ENCODE peak calls at places on chromosomes 7 and 10, in seven cellular contexts. One of them, this sample, is unnamed.

GRCh38 chr7:27115161-27116018 is 12.9 kb upstream of the HOXA2 start:
- DNase-seq in KBM-7: no peak
- DNase-seq in AG04450: peak
- DNase-seq in tibial artery: no peak
- DNase-seq in MV-4-11: no peak
- DNase-seq in T-helper 2 cell: no peak
- DNase-seq in kidney: peak
- DNase-seq in this sample: no peak

GRCh38 chr7:133230591-133231194 is 22.2 kb upstream of the EXOC4 start:
- DNase-seq in KBM-7: peak
- DNase-seq in tibial artery: no peak
- DNase-seq in kidney: no peak
- DNase-seq in T-helper 2 cell: peak
- DNase-seq in AG04450: peak
- DNase-seq in MV-4-11: peak
- DNase-seq in this sample: peak

GRCh38 chr10:8036521-8037198 is 17.8 kb upstream of the GATA3 start:
- DNase-seq in kidney: no peak
- DNase-seq in AG04450: no peak
- DNase-seq in MV-4-11: no peak
- DNase-seq in T-helper 2 cell: no peak
- DNase-seq in tibial artery: no peak
- DNase-seq in KBM-7: no peak
- DNase-seq in this sample: no peak

GRCh38 chr7:48298779-48299178 is 127.5 kb downstream of the ABCA13 start:
- DNase-seq in tibial artery: no peak
- DNase-seq in kidney: no peak
- DNase-seq in T-helper 2 cell: no peak
- DNase-seq in MV-4-11: peak
- DNase-seq in KBM-7: no peak
- DNase-seq in AG04450: no peak
- DNase-seq in this sample: no peak

GRCh38 chr10:22226599-22226998 is 8.8 kb upstream of the EBLN1 start:
- DNase-seq in kidney: no peak
- DNase-seq in KBM-7: no peak
- DNase-seq in AG04450: no peak
- DNase-seq in MV-4-11: no peak
- DNase-seq in tibial artery: no peak
- DNase-seq in T-helper 2 cell: no peak
- DNase-seq in this sample: no peak

GRCh38 chr7:35468606-35469005 is 214.7 kb upstream of the TBX20 start:
- DNase-seq in AG04450: no peak
- DNase-seq in T-helper 2 cell: no peak
- DNase-seq in kidney: no peak
- DNase-seq in MV-4-11: no peak
- DNase-seq in tibial artery: no peak
- DNase-seq in KBM-7: no peak
- DNase-seq in this sample: no peak

GRCh38 chr7:18287482-18287881 is 208.1 kb upstream of the HDAC9 start:
- DNase-seq in tibial artery: no peak
- DNase-seq in KBM-7: no peak
- DNase-seq in MV-4-11: no peak
- DNase-seq in kidney: no peak
- DNase-seq in T-helper 2 cell: no peak
- DNase-seq in AG04450: no peak
- DNase-seq in this sample: no peak

GRCh38 chr10:71486465-71487114 is 89.9 kb downstream of the CDH23 start:
- DNase-seq in kidney: no peak
- DNase-seq in KBM-7: peak
- DNase-seq in MV-4-11: peak
- DNase-seq in tibial artery: no peak
- DNase-seq in T-helper 2 cell: no peak
- DNase-seq in AG04450: no peak
- DNase-seq in this sample: peak

GRCh38 chr10:3755440-3756359 is 29.3 kb downstream of the KLF6 start:
- DNase-seq in tibial artery: no peak
- DNase-seq in T-helper 2 cell: no peak
- DNase-seq in AG04450: no peak
- DNase-seq in MV-4-11: no peak
- DNase-seq in kidney: no peak
- DNase-seq in KBM-7: no peak
- DNase-seq in this sample: no peak

GRCh38 chr10:86285136-86285790 is 81.3 kb downstream of the GRID1 start:
- DNase-seq in T-helper 2 cell: no peak
- DNase-seq in kidney: no peak
- DNase-seq in MV-4-11: no peak
- DNase-seq in tibial artery: peak
- DNase-seq in KBM-7: no peak
- DNase-seq in AG04450: no peak
- DNase-seq in this sample: no peak

GRCh38 chr10:60978287-60979115 is 34.5 kb upstream of the RHOBTB1 start:
- DNase-seq in kidney: no peak
- DNase-seq in MV-4-11: no peak
- DNase-seq in tibial artery: no peak
- DNase-seq in T-helper 2 cell: no peak
- DNase-seq in KBM-7: peak
- DNase-seq in AG04450: no peak
- DNase-seq in this sample: no peak

GRCh38 chr7:17374654-17375053 is 76.2 kb downstream of the AHR start:
- DNase-seq in kidney: no peak
- DNase-seq in T-helper 2 cell: no peak
- DNase-seq in KBM-7: no peak
- DNase-seq in AG04450: no peak
- DNase-seq in MV-4-11: no peak
- DNase-seq in tibial artery: no peak
- DNase-seq in this sample: no peak

GRCh38 chr10:101940916-101941315 is 97.3 kb upstream of the KCNIP2 start:
- DNase-seq in kidney: no peak
- DNase-seq in T-helper 2 cell: no peak
- DNase-seq in AG04450: no peak
- DNase-seq in MV-4-11: no peak
- DNase-seq in KBM-7: no peak
- DNase-seq in tibial artery: no peak
- DNase-seq in this sample: no peak

GRCh38 chr7:130486963-130487324 is 4.9 kb upstream of the MEST start:
- DNase-seq in MV-4-11: no peak
- DNase-seq in T-helper 2 cell: no peak
- DNase-seq in KBM-7: no peak
- DNase-seq in tibial artery: no peak
- DNase-seq in kidney: no peak
- DNase-seq in AG04450: no peak
- DNase-seq in this sample: no peak

GRCh38 chr10:11678074-11678793 is 63.9 kb upstream of the ECHDC3 start:
- DNase-seq in tibial artery: no peak
- DNase-seq in AG04450: no peak
- DNase-seq in KBM-7: no peak
- DNase-seq in MV-4-11: peak
- DNase-seq in kidney: peak
- DNase-seq in T-helper 2 cell: no peak
- DNase-seq in this sample: no peak

GRCh38 chr10:129417882-129418281 is 49.2 kb upstream of the MGMT start:
- DNase-seq in AG04450: no peak
- DNase-seq in T-helper 2 cell: no peak
- DNase-seq in KBM-7: no peak
- DNase-seq in MV-4-11: no peak
- DNase-seq in tibial artery: no peak
- DNase-seq in kidney: no peak
- DNase-seq in this sample: no peak

GRCh38 chr7:2117681-2118045 is 115.1 kb downstream of the MAD1L1 start:
- DNase-seq in tibial artery: no peak
- DNase-seq in kidney: no peak
- DNase-seq in KBM-7: no peak
- DNase-seq in AG04450: no peak
- DNase-seq in T-helper 2 cell: no peak
- DNase-seq in MV-4-11: no peak
- DNase-seq in this sample: no peak

GRCh38 chr7:26397786-26398435 is 106.2 kb downstream of the SNX10 start:
- DNase-seq in MV-4-11: peak
- DNase-seq in AG04450: no peak
- DNase-seq in KBM-7: no peak
- DNase-seq in T-helper 2 cell: no peak
- DNase-seq in kidney: peak
- DNase-seq in tibial artery: no peak
- DNase-seq in this sample: peak

GRCh38 chr7:28112883-28113540 is 67.6 kb downstream of the JAZF1 start:
- DNase-seq in tibial artery: no peak
- DNase-seq in T-helper 2 cell: no peak
- DNase-seq in AG04450: no peak
- DNase-seq in MV-4-11: peak
- DNase-seq in kidney: no peak
- DNase-seq in KBM-7: no peak
- DNase-seq in this sample: no peak

GRCh38 chr7:99733448-99733847 is 1.5 kb downstream of the CYP3A7 start:
- DNase-seq in tibial artery: no peak
- DNase-seq in AG04450: no peak
- DNase-seq in MV-4-11: no peak
- DNase-seq in KBM-7: peak
- DNase-seq in kidney: no peak
- DNase-seq in T-helper 2 cell: no peak
- DNase-seq in this sample: peak

GRCh38 chr7:67618569-67619543 is 622.2 kb downstream of the TYW1 start:
- DNase-seq in kidney: no peak
- DNase-seq in AG04450: no peak
- DNase-seq in tibial artery: no peak
- DNase-seq in MV-4-11: no peak
- DNase-seq in T-helper 2 cell: no peak
- DNase-seq in KBM-7: no peak
- DNase-seq in this sample: no peak

GRCh38 chr10:73588656-73589055 is 2.5 kb downstream of the USP54 start:
- DNase-seq in kidney: no peak
- DNase-seq in MV-4-11: no peak
- DNase-seq in tibial artery: no peak
- DNase-seq in KBM-7: no peak
- DNase-seq in AG04450: no peak
- DNase-seq in T-helper 2 cell: no peak
- DNase-seq in this sample: no peak

GRCh38 chr7:156589808-156590207 is 50.8 kb upstream of the RNF32 start:
- DNase-seq in T-helper 2 cell: no peak
- DNase-seq in kidney: no peak
- DNase-seq in MV-4-11: no peak
- DNase-seq in AG04450: no peak
- DNase-seq in tibial artery: no peak
- DNase-seq in KBM-7: no peak
- DNase-seq in this sample: no peak

GRCh38 chr10:77926566-77927342 is at the start of gene DLG5:
- DNase-seq in tibial artery: peak
- DNase-seq in T-helper 2 cell: no peak
- DNase-seq in AG04450: no peak
- DNase-seq in KBM-7: peak
- DNase-seq in kidney: peak
- DNase-seq in MV-4-11: no peak
- DNase-seq in this sample: peak

GRCh38 chr10:118979661-118980060 is 49.9 kb upstream of the NANOS1 start:
- DNase-seq in kidney: no peak
- DNase-seq in MV-4-11: no peak
- DNase-seq in tibial artery: peak
- DNase-seq in AG04450: no peak
- DNase-seq in KBM-7: no peak
- DNase-seq in T-helper 2 cell: no peak
- DNase-seq in this sample: no peak

GRCh38 chr7:19146699-19147098 is 1.5 kb upstream of the FERD3L start:
- DNase-seq in MV-4-11: no peak
- DNase-seq in AG04450: no peak
- DNase-seq in tibial artery: no peak
- DNase-seq in KBM-7: peak
- DNase-seq in kidney: no peak
- DNase-seq in T-helper 2 cell: no peak
- DNase-seq in this sample: no peak

GRCh38 chr10:96657385-96657784 is 62.9 kb downstream of the PIK3AP1 start:
- DNase-seq in MV-4-11: no peak
- DNase-seq in T-helper 2 cell: no peak
- DNase-seq in KBM-7: no peak
- DNase-seq in AG04450: no peak
- DNase-seq in tibial artery: no peak
- DNase-seq in kidney: no peak
- DNase-seq in this sample: no peak

GRCh38 chr10:119500138-119500795 is 42.3 kb downstream of the RGS10 start:
- DNase-seq in kidney: no peak
- DNase-seq in tibial artery: no peak
- DNase-seq in MV-4-11: no peak
- DNase-seq in T-helper 2 cell: no peak
- DNase-seq in KBM-7: no peak
- DNase-seq in AG04450: no peak
- DNase-seq in this sample: no peak

GRCh38 chr7:138125119-138125518 is 48.9 kb downstream of the AKR1D1 start:
- DNase-seq in kidney: no peak
- DNase-seq in T-helper 2 cell: no peak
- DNase-seq in AG04450: no peak
- DNase-seq in tibial artery: no peak
- DNase-seq in MV-4-11: no peak
- DNase-seq in KBM-7: no peak
- DNase-seq in this sample: no peak

GRCh38 chr7:23490357-23491131 is 20.3 kb upstream of the IGF2BP3 start:
- DNase-seq in kidney: peak
- DNase-seq in AG04450: no peak
- DNase-seq in tibial artery: peak
- DNase-seq in MV-4-11: no peak
- DNase-seq in T-helper 2 cell: peak
- DNase-seq in KBM-7: peak
- DNase-seq in this sample: peak

GRCh38 chr10:528173-529165 is 161.0 kb downstream of the DIP2C start:
- DNase-seq in T-helper 2 cell: no peak
- DNase-seq in MV-4-11: no peak
- DNase-seq in KBM-7: no peak
- DNase-seq in kidney: peak
- DNase-seq in tibial artery: peak
- DNase-seq in AG04450: no peak
- DNase-seq in this sample: no peak

GRCh38 chr7:140008755-140009610 is 53.8 kb downstream of the PARP12 start:
- DNase-seq in AG04450: no peak
- DNase-seq in tibial artery: peak
- DNase-seq in MV-4-11: no peak
- DNase-seq in T-helper 2 cell: no peak
- DNase-seq in KBM-7: no peak
- DNase-seq in kidney: peak
- DNase-seq in this sample: no peak

GRCh38 chr7:87100326-87100725 is 40.9 kb upstream of the ELAPOR2 start:
- DNase-seq in AG04450: no peak
- DNase-seq in KBM-7: no peak
- DNase-seq in T-helper 2 cell: no peak
- DNase-seq in tibial artery: no peak
- DNase-seq in kidney: no peak
- DNase-seq in MV-4-11: no peak
- DNase-seq in this sample: no peak

GRCh38 chr10:21525367-21526183 is at the start of gene SKIDA1:
- DNase-seq in T-helper 2 cell: peak
- DNase-seq in MV-4-11: peak
- DNase-seq in KBM-7: peak
- DNase-seq in kidney: peak
- DNase-seq in AG04450: no peak
- DNase-seq in tibial artery: peak
- DNase-seq in this sample: peak

GRCh38 chr7:14228341-14228740 is 238.9 kb upstream of the ETV1 start:
- DNase-seq in AG04450: no peak
- DNase-seq in tibial artery: no peak
- DNase-seq in T-helper 2 cell: no peak
- DNase-seq in kidney: no peak
- DNase-seq in KBM-7: no peak
- DNase-seq in MV-4-11: no peak
- DNase-seq in this sample: no peak

GRCh38 chr7:29806131-29806792 is at the start of gene WIPF3:
- DNase-seq in AG04450: no peak
- DNase-seq in KBM-7: peak
- DNase-seq in tibial artery: peak
- DNase-seq in T-helper 2 cell: no peak
- DNase-seq in kidney: peak
- DNase-seq in MV-4-11: no peak
- DNase-seq in this sample: no peak

GRCh38 chr10:43640603-43641002 is 8.1 kb downstream of the ZNF32 start:
- DNase-seq in T-helper 2 cell: no peak
- DNase-seq in KBM-7: no peak
- DNase-seq in AG04450: no peak
- DNase-seq in tibial artery: no peak
- DNase-seq in kidney: no peak
- DNase-seq in MV-4-11: peak
- DNase-seq in this sample: no peak

GRCh38 chr10:121594076-121594475 is 4.2 kb downstream of the FGFR2 start:
- DNase-seq in KBM-7: no peak
- DNase-seq in AG04450: no peak
- DNase-seq in MV-4-11: no peak
- DNase-seq in kidney: no peak
- DNase-seq in tibial artery: no peak
- DNase-seq in T-helper 2 cell: no peak
- DNase-seq in this sample: no peak

This sample was measured in Kasumi-1.